ENCODE peak calls at places on chromosomes 6 and 20, in eight cellular contexts. R is endothelial cell of umbilical vein, M is K562, U is spleen, Q is HCT116, N is GM12891, B is H1, X is stomach. O is an unnamed sample.

GRCh38 chr6:125257351-125257750 is 44.4 kb downstream of the HDDC2 start:
- DNase-seq in Q (no peak), R (no peak), X (no peak), N (no peak), U (no peak), B (no peak), M (no peak), O (no peak)

GRCh38 chr20:13638162-13638495 is 603 bp downstream of the TASP1 start:
- DNase-seq in X (no peak), U (no peak), N (no peak), M (peak), B (no peak), R (no peak), Q (no peak), O (peak)

GRCh38 chr6:12096342-12096741 is 84.2 kb downstream of the HIVEP1 start:
- DNase-seq in N (no peak), R (no peak), Q (no peak), M (no peak), X (no peak), U (no peak), B (no peak), O (no peak)

GRCh38 chr6:103769431-103769830 is 1090.3 kb downstream of the HACE1 start:
- DNase-seq in Q (no peak), U (no peak), M (no peak), X (no peak), R (peak), N (no peak), B (no peak), O (no peak)

GRCh38 chr6:154514481-154514880 is 4.0 kb upstream of the CNKSR3 start:
- DNase-seq in N (no peak), X (no peak), B (no peak), M (no peak), U (no peak), R (no peak), Q (no peak), O (no peak)

GRCh38 chr20:10603971-10604864 is 69.6 kb downstream of the JAG1 start:
- DNase-seq in M (no peak), Q (peak), N (no peak), B (no peak), R (peak), X (no peak), U (no peak), O (peak)

GRCh38 chr6:140360651-140361050 is 986.2 kb upstream of the CITED2 start:
- DNase-seq in R (no peak), M (no peak), Q (no peak), U (no peak), X (no peak), B (no peak), N (no peak), O (no peak)

GRCh38 chr6:31174378-31174777 is 3.9 kb upstream of the POU5F1 start:
- DNase-seq in U (no peak), R (no peak), X (no peak), M (no peak), N (no peak), B (no peak), Q (no peak), O (no peak)

GRCh38 chr6:127515234-127515793 is 3.8 kb downstream of the MTCL3 start:
- DNase-seq in B (peak), Q (no peak), M (no peak), X (no peak), U (no peak), R (no peak), N (peak), O (no peak)

GRCh38 chr6:25122001-25122400 is 157.2 kb upstream of the CARMIL1 start:
- DNase-seq in R (peak), U (no peak), B (no peak), N (no peak), X (no peak), Q (no peak), M (no peak), O (no peak)

GRCh38 chr20:16759161-16759523 is 11.0 kb downstream of the OTOR start:
- DNase-seq in X (no peak), B (no peak), M (no peak), U (no peak), R (no peak), N (no peak), Q (no peak), O (no peak)

GRCh38 chr6:151376440-151376839 is 14.9 kb downstream of the ZBTB2 start:
- DNase-seq in B (no peak), R (no peak), M (no peak), N (no peak), Q (no peak), X (no peak), U (no peak), O (no peak)

GRCh38 chr6:74409447-74409846 is 713.4 kb downstream of the CD109 start:
- DNase-seq in R (peak), N (no peak), Q (peak), U (no peak), B (no peak), X (no peak), M (no peak), O (no peak)

GRCh38 chr20:32325706-32326506 is 32.2 kb upstream of the ASXL1 start:
- DNase-seq in B (no peak), Q (peak), N (no peak), X (peak), M (no peak), U (no peak), R (peak), O (peak)

GRCh38 chr6:22906091-22906549 is 336.8 kb downstream of the HDGFL1 start:
- DNase-seq in M (no peak), R (peak), B (no peak), X (no peak), N (no peak), U (no peak), Q (no peak), O (no peak)

GRCh38 chr6:122648726-122649125 is 38.5 kb downstream of the PKIB start:
- DNase-seq in M (no peak), B (no peak), N (no peak), X (no peak), R (no peak), Q (no peak), U (no peak), O (no peak)

GRCh38 chr6:110703906-110704594 is 111.2 kb downstream of the CDK19 start:
- DNase-seq in B (no peak), X (no peak), M (no peak), U (no peak), Q (no peak), N (no peak), R (no peak), O (no peak)

GRCh38 chr6:22925304-22925835 is 356.0 kb downstream of the HDGFL1 start:
- DNase-seq in X (no peak), U (no peak), M (no peak), R (peak), B (no peak), N (no peak), Q (no peak), O (no peak)

GRCh38 chr20:33531047-33531877 is 41.4 kb downstream of the CBFA2T2 start:
- DNase-seq in X (no peak), R (no peak), B (no peak), N (no peak), U (no peak), M (no peak), Q (no peak), O (no peak)

GRCh38 chr20:64261138-64261537 is 5.6 kb downstream of the PCMTD2 start:
- DNase-seq in X (no peak), Q (no peak), N (no peak), R (peak), U (no peak), M (no peak), B (no peak), O (no peak)

GRCh38 chr6:32108094-32108627 is 977 bp downstream of the TNXB start:
- DNase-seq in R (no peak), M (peak), B (no peak), N (no peak), Q (no peak), X (peak), U (no peak), O (peak)

GRCh38 chr6:3592371-3592941 is 135.6 kb upstream of the SLC22A23 start:
- DNase-seq in B (no peak), X (no peak), Q (peak), M (no peak), R (peak), U (no peak), N (no peak), O (no peak)

GRCh38 chr6:36130672-36131516 is 581 bp downstream of the MAPK13 start:
- DNase-seq in R (no peak), N (peak), Q (peak), B (no peak), X (peak), U (peak), M (no peak), O (peak)

GRCh38 chr20:9051508-9051907 is 17.4 kb upstream of the PLCB4 start:
- DNase-seq in N (no peak), X (no peak), Q (peak), U (no peak), B (no peak), R (peak), M (peak), O (no peak)

GRCh38 chr6:135088232-135088760 is 33.7 kb upstream of the HBS1L start:
- DNase-seq in B (no peak), X (no peak), M (no peak), N (no peak), U (no peak), Q (no peak), R (no peak), O (no peak)

GRCh38 chr6:87308970-87309369 is 13.4 kb upstream of the SMIM8 start:
- DNase-seq in Q (no peak), U (no peak), M (no peak), N (no peak), B (no peak), X (no peak), R (no peak), O (no peak)

GRCh38 chr6:85462673-85463072 is 12.8 kb downstream of the NT5E start:
- DNase-seq in B (no peak), N (no peak), R (peak), M (no peak), X (no peak), U (no peak), Q (no peak), O (no peak)

GRCh38 chr20:31842471-31843157 is 2.8 kb downstream of the FOXS1 start:
- DNase-seq in N (no peak), B (no peak), X (no peak), R (peak), U (no peak), M (no peak), Q (no peak), O (no peak)

GRCh38 chr20:21315138-21315537 is 12.0 kb downstream of the XRN2 start:
- DNase-seq in R (no peak), Q (no peak), U (no peak), N (no peak), M (no peak), X (no peak), B (no peak), O (no peak)

GRCh38 chr6:13454286-13455221 is 32.8 kb downstream of the GFOD1 start:
- DNase-seq in X (peak), N (no peak), U (peak), B (no peak), M (no peak), Q (no peak), R (peak), O (peak)

GRCh38 chr6:2744206-2744771 is 6.4 kb downstream of the MYLK4 start:
- DNase-seq in X (peak), B (no peak), M (no peak), U (no peak), Q (no peak), R (no peak), N (no peak), O (no peak)

GRCh38 chr6:87922191-87922946 is 125.3 kb upstream of the SPACA1 start:
- DNase-seq in N (no peak), U (no peak), X (no peak), B (no peak), M (no peak), R (no peak), Q (no peak), O (no peak)

GRCh38 chr6:158744986-158745430 is 74.2 kb downstream of the EZR start:
- DNase-seq in N (no peak), R (no peak), X (no peak), Q (no peak), B (no peak), U (no peak), M (no peak), O (no peak)

GRCh38 chr6:167229586-167229985 is 61.5 kb upstream of the UNC93A start:
- DNase-seq in U (no peak), R (no peak), Q (no peak), B (no peak), M (no peak), X (no peak), N (no peak), O (no peak)
- TF ChIP-seq POLR2A in U (no peak), R (no peak), Q (no peak), B (no peak), M (no peak), X (no peak), N (no peak), O (no peak)

GRCh38 chr20:50691585-50692552 is 527 bp upstream of the RIPOR3 start:
- DNase-seq in R (no peak), B (no peak), U (no peak), M (peak), X (no peak), Q (no peak), N (no peak), O (no peak)
- TF ChIP-seq POLR2AphosphoS5 in R (no peak), B (no peak), U (no peak), M (no peak), X (no peak), Q (no peak), N (no peak), O (no peak)

DNA sequence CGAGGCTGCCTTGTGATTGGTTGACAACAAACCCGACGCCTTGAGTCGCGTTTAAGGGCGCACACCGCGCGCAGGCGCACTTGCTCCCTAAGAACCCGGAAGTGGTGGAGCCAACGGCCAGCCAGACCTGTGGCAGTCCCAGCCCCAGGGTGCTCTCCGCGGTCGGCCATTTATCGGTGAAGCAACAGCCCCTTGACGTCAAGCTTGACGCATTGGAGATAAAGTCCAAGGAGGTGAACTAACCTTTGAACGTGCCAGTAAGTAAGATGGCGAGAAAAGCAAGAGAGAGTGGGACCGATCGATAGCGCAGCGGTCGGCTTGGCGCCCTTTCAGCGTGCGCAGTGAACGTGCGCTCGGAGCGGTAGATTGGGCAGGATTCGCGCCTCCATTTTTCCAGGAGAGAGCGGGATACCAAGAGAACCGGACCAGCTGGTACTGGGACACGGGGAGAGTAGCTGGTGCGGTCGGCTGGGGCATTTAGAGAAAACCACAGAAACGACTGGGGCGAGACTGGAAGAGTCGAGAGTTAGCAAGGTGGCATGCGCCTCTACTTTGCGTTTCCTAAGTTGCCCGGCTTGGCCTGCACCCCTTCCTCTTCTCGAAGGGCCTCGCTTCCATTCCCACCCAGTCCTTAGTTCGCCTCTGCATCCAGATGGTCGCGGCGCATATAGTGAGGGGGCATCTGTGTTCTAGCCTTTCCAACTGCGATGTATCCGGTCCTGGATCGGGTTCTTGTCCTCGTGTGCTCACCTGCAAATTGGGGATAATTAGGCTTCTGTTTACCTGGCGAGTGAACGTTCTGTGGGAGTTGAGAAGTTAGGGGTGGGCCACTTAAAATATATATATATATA is at the start of gene CSTF1:
- DNase-seq in B (peak), N (peak), U (peak), Q (peak), R (peak), M (peak), X (peak), O (peak)
- TF ChIP-seq POLR2A in B (peak), N (peak), U (peak), Q (peak), R (peak), M (peak), X (no peak), O (peak)

DNA sequence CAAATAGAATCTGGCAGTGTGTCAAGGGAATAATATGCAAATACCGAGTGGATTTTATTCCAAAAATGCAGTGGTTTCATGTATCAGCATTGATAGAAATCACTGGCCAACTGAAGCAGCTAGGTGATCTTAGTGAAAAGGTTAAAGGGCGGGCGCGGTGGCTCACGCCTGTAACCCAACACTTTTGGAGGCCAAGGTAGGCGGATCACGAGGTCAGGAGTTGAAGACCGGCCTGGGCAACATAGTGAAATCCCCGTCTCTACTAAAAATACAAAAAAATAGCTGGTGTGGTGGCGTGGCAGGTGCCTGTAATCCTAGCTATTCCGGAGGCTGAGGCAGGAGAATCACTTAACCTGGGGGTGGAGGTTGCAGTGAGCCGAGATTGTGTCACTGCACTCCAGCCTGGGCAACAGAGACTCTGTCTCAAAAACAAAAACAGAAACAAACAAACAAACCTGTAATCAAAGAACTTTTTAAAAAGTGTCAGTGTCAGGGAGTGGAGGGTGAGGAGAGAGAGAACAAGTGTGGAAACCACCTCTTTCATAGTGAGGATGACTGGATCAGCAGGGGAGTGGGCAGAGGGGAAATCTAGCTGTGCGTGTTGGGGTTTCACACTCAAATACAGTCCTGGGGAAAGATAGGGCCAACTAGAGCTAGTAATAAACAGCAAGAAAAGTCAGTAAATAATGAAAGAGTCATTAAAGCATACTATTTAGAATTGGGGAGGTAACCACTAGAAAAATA is 57.1 kb downstream of the CDS2 start:
- DNase-seq in M (no peak), B (no peak), N (no peak), X (no peak), Q (no peak), R (no peak), U (no peak), O (no peak)
- TF ChIP-seq POLR2AphosphoS5 in M (no peak), B (no peak), N (no peak), X (no peak), Q (no peak), R (no peak), U (no peak), O (no peak)

DNA sequence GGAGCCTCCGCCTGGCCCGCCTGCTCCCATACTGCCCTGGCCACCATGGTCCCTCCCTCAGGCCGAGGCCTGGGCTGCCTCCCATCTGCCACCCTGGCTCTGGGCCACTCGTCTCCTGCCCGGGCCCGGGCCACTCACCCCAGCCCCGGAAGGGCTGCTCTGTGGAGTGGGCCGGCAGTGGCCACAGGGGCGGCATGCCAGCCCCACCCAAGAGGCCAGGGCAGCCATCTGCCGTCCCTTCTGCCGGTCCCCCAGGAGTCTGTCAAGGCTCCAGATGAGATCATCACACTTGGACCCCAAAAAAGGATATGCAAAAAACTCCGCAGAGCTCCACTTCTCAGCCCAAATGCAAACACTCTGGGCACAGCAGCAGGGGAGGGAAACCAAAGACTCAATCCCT is 23.8 kb upstream of the TLDC2 start:
- DNase-seq in Q (no peak), R (no peak), M (no peak), N (no peak), U (no peak), B (no peak), X (no peak), O (no peak)
- TF ChIP-seq POLR2A in Q (no peak), R (no peak), M (no peak), N (no peak), U (no peak), B (no peak), X (no peak), O (no peak)

GRCh38 chr20:62624719-62625455 is 17.4 kb upstream of the SLCO4A1 start:
- DNase-seq in U (peak), X (no peak), N (no peak), M (no peak), R (no peak), Q (no peak), B (no peak), O (no peak)
- TF ChIP-seq POLR2AphosphoS5 in U (peak), X (no peak), N (no peak), M (no peak), R (no peak), Q (no peak), B (no peak), O (no peak)

GRCh38 chr6:170174771-170175643 is 115.9 kb downstream of the DLL1 start:
- DNase-seq in N (no peak), M (no peak), Q (no peak), X (no peak), B (no peak), R (no peak), U (peak), O (no peak)
- TF ChIP-seq POLR2A in N (no peak), M (no peak), Q (no peak), X (no peak), B (no peak), R (no peak), U (no peak), O (no peak)

GRCh38 chr6:43621078-43621835 is 7.8 kb downstream of the GTPBP2 start:
- DNase-seq in B (no peak), U (peak), X (no peak), R (no peak), N (no peak), Q (no peak), M (no peak), O (no peak)
- TF ChIP-seq POLR2AphosphoS5 in B (no peak), U (no peak), X (no peak), R (no peak), N (no peak), Q (peak), M (peak), O (no peak)

GRCh38 chr6:105993769-105994521 is 92.2 kb upstream of the PRDM1 start:
- DNase-seq in U (peak), R (peak), X (no peak), N (no peak), B (no peak), Q (no peak), M (no peak), O (peak)
- TF ChIP-seq POLR2A in U (no peak), R (no peak), X (no peak), N (no peak), B (no peak), Q (no peak), M (no peak), O (peak)

DNA sequence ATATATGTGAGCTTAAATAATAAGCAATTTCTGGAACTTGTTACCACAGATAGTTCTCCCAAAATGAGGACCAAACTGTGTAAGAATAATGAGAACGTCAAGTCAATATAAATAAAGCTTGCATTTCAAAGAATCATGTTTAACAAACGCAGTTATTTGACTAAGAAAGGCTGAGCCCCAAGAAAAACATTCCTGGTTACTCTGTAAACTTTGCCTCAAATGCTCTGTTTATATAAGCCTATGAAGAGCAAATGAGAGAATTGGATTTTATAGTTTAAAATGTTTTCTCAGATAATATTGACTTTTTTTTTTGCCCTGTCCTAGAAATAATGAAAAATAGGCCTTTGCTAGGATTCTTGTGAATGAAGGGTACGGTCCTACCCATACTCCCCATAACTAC is 81.3 kb downstream of the C6orf52 start:
- DNase-seq in R (no peak), M (no peak), X (no peak), Q (no peak), B (no peak), N (no peak), U (no peak), O (no peak)
- TF ChIP-seq POLR2AphosphoS5 in R (no peak), M (no peak), X (no peak), Q (no peak), B (no peak), N (no peak), U (no peak), O (no peak)

O was measured in transverse colon.